ENCODE peak calls at places on chromosomes 2 and 18, in nine cellular contexts. One of them, this sample, is unnamed.

GRCh38 chr2:46171996-46172546 is 125.1 kb upstream of the EPAS1 start:
- DNase-seq in H4: no peak
- DNase-seq in EL: peak
- DNase-seq in activated CD4-positive, alpha-beta T cell treated with anti-CD3 and anti-CD28 coated beads for 24 hours: no peak
- DNase-seq in anterior cingulate cortex: no peak
- DNase-seq in GM12878: no peak
- DNase-seq in adrenal gland: no peak
- DNase-seq in ecto neural progenitor cell: no peak
- DNase-seq in HT-29: peak
- DNase-seq in this sample: no peak

GRCh38 chr2:3195865-3196504 is 181.6 kb downstream of the EIPR1 start:
- DNase-seq in H4: no peak
- DNase-seq in EL: no peak
- DNase-seq in activated CD4-positive, alpha-beta T cell treated with anti-CD3 and anti-CD28 coated beads for 24 hours: no peak
- DNase-seq in anterior cingulate cortex: no peak
- DNase-seq in GM12878: no peak
- DNase-seq in adrenal gland: no peak
- DNase-seq in ecto neural progenitor cell: no peak
- DNase-seq in HT-29: no peak
- DNase-seq in this sample: no peak

GRCh38 chr2:218418717-218419458 is at the start of gene VIL1:
- DNase-seq in H4: no peak
- DNase-seq in EL: no peak
- DNase-seq in activated CD4-positive, alpha-beta T cell treated with anti-CD3 and anti-CD28 coated beads for 24 hours: no peak
- DNase-seq in anterior cingulate cortex: no peak
- DNase-seq in GM12878: no peak
- DNase-seq in adrenal gland: no peak
- DNase-seq in ecto neural progenitor cell: no peak
- DNase-seq in HT-29: peak
- DNase-seq in this sample: no peak

GRCh38 chr2:1169291-1169949 is 218.8 kb downstream of the SNTG2 start:
- DNase-seq in H4: no peak
- DNase-seq in EL: no peak
- DNase-seq in activated CD4-positive, alpha-beta T cell treated with anti-CD3 and anti-CD28 coated beads for 24 hours: no peak
- DNase-seq in anterior cingulate cortex: no peak
- DNase-seq in GM12878: no peak
- DNase-seq in adrenal gland: no peak
- DNase-seq in ecto neural progenitor cell: peak
- DNase-seq in HT-29: no peak
- DNase-seq in this sample: no peak

GRCh38 chr2:176689711-176690110 is 420.5 kb downstream of the MTX2 start:
- DNase-seq in H4: no peak
- DNase-seq in EL: no peak
- DNase-seq in activated CD4-positive, alpha-beta T cell treated with anti-CD3 and anti-CD28 coated beads for 24 hours: no peak
- DNase-seq in anterior cingulate cortex: no peak
- DNase-seq in GM12878: no peak
- DNase-seq in adrenal gland: no peak
- DNase-seq in ecto neural progenitor cell: no peak
- DNase-seq in HT-29: no peak
- DNase-seq in this sample: no peak

GRCh38 chr2:153595939-153596338 is 117.4 kb upstream of the RPRM start:
- DNase-seq in H4: peak
- DNase-seq in EL: no peak
- DNase-seq in activated CD4-positive, alpha-beta T cell treated with anti-CD3 and anti-CD28 coated beads for 24 hours: no peak
- DNase-seq in anterior cingulate cortex: no peak
- DNase-seq in GM12878: no peak
- DNase-seq in adrenal gland: no peak
- DNase-seq in ecto neural progenitor cell: no peak
- DNase-seq in HT-29: no peak
- DNase-seq in this sample: no peak

GRCh38 chr2:74735544-74735943 is 81.5 kb downstream of the SEMA4F start:
- DNase-seq in H4: no peak
- DNase-seq in EL: no peak
- DNase-seq in activated CD4-positive, alpha-beta T cell treated with anti-CD3 and anti-CD28 coated beads for 24 hours: no peak
- DNase-seq in anterior cingulate cortex: no peak
- DNase-seq in GM12878: no peak
- DNase-seq in adrenal gland: no peak
- DNase-seq in ecto neural progenitor cell: no peak
- DNase-seq in HT-29: no peak
- DNase-seq in this sample: no peak

GRCh38 chr18:37294951-37295350 is 270.6 kb downstream of the CELF4 start:
- DNase-seq in H4: peak
- DNase-seq in EL: peak
- DNase-seq in activated CD4-positive, alpha-beta T cell treated with anti-CD3 and anti-CD28 coated beads for 24 hours: no peak
- DNase-seq in anterior cingulate cortex: no peak
- DNase-seq in GM12878: no peak
- DNase-seq in adrenal gland: no peak
- DNase-seq in ecto neural progenitor cell: peak
- DNase-seq in HT-29: peak
- DNase-seq in this sample: no peak

GRCh38 chr18:58161659-58162058 is 117.6 kb downstream of the NEDD4L start:
- DNase-seq in H4: peak
- DNase-seq in EL: peak
- DNase-seq in activated CD4-positive, alpha-beta T cell treated with anti-CD3 and anti-CD28 coated beads for 24 hours: no peak
- DNase-seq in anterior cingulate cortex: no peak
- DNase-seq in GM12878: no peak
- DNase-seq in adrenal gland: peak
- DNase-seq in ecto neural progenitor cell: no peak
- DNase-seq in HT-29: peak
- DNase-seq in this sample: no peak

GRCh38 chr18:49613741-49614151 is 51.9 kb downstream of the LIPG start:
- DNase-seq in H4: no peak
- DNase-seq in EL: no peak
- DNase-seq in activated CD4-positive, alpha-beta T cell treated with anti-CD3 and anti-CD28 coated beads for 24 hours: no peak
- DNase-seq in anterior cingulate cortex: no peak
- DNase-seq in GM12878: no peak
- DNase-seq in adrenal gland: no peak
- DNase-seq in ecto neural progenitor cell: no peak
- DNase-seq in HT-29: peak
- DNase-seq in this sample: no peak

GRCh38 chr2:99425022-99425421 is 64.8 kb downstream of the REV1 start:
- DNase-seq in H4: peak
- DNase-seq in EL: peak
- DNase-seq in activated CD4-positive, alpha-beta T cell treated with anti-CD3 and anti-CD28 coated beads for 24 hours: no peak
- DNase-seq in anterior cingulate cortex: no peak
- DNase-seq in GM12878: no peak
- DNase-seq in adrenal gland: peak
- DNase-seq in ecto neural progenitor cell: no peak
- DNase-seq in HT-29: no peak
- DNase-seq in this sample: peak

GRCh38 chr2:36452279-36452678 is 96.7 kb downstream of the CRIM1 start:
- DNase-seq in H4: no peak
- DNase-seq in EL: peak
- DNase-seq in activated CD4-positive, alpha-beta T cell treated with anti-CD3 and anti-CD28 coated beads for 24 hours: no peak
- DNase-seq in anterior cingulate cortex: no peak
- DNase-seq in GM12878: no peak
- DNase-seq in adrenal gland: no peak
- DNase-seq in ecto neural progenitor cell: no peak
- DNase-seq in HT-29: no peak
- DNase-seq in this sample: no peak

GRCh38 chr18:45626330-45627203 is 11.3 kb downstream of the SLC14A2 start:
- DNase-seq in H4: no peak
- DNase-seq in EL: peak
- DNase-seq in activated CD4-positive, alpha-beta T cell treated with anti-CD3 and anti-CD28 coated beads for 24 hours: no peak
- DNase-seq in anterior cingulate cortex: no peak
- DNase-seq in GM12878: no peak
- DNase-seq in adrenal gland: no peak
- DNase-seq in ecto neural progenitor cell: peak
- DNase-seq in HT-29: no peak
- DNase-seq in this sample: no peak